ENCODE peak calls at places on chromosomes 12 and 14, in nine cellular contexts. S is epithelial cell of prostate; J is fibroblast of lung; O is cardiac muscle cell; A is body of pancreas; W is osteoblast; V is CD8-positive, alpha-beta memory T cell; C is heart left ventricle; B is uterus. Y is an unnamed sample.

GRCh38 chr14:68373847-68374582 is 418.9 kb downstream of the ZFP36L1 start:
- DNase-seq in A (no peak), J (no peak), O (no peak), S (no peak), C (no peak), W (peak), V (no peak), B (no peak), Y (no peak)

GRCh38 chr14:99730876-99731351 is 46.8 kb downstream of the CYP46A1 start:
- DNase-seq in J (no peak), A (peak), O (no peak), W (no peak), S (no peak), B (peak), V (no peak), C (peak), Y (no peak)

GRCh38 chr12:7075518-7075917 is 15.0 kb downstream of the C1S start:
- DNase-seq in B (no peak), C (no peak), O (no peak), A (no peak), W (no peak), S (no peak), V (no peak), J (no peak), Y (no peak)

GRCh38 chr12:116950628-116951325 is 40.0 kb downstream of the FBXW8 start:
- DNase-seq in O (no peak), A (no peak), C (no peak), V (no peak), S (no peak), B (no peak), J (no peak), W (no peak), Y (no peak)

GRCh38 chr12:123233505-123234299 is 466 bp downstream of the MTRFR start:
- DNase-seq in V (no peak), B (no peak), O (peak), A (no peak), C (no peak), W (peak), J (no peak), S (no peak), Y (peak)

GRCh38 chr12:24838531-24838950 is 110.4 kb downstream of the BCAT1 start:
- DNase-seq in S (no peak), O (peak), B (peak), J (peak), V (no peak), A (no peak), W (no peak), C (no peak), Y (no peak)

GRCh38 chr12:128830505-128830893 is 6.7 kb upstream of the SLC15A4 start:
- DNase-seq in O (no peak), S (no peak), C (no peak), A (no peak), J (no peak), B (no peak), V (no peak), W (no peak), Y (no peak)

GRCh38 chr12:18676112-18676511 is 61.7 kb downstream of the PLCZ1 start:
- DNase-seq in V (no peak), S (no peak), C (no peak), J (no peak), B (no peak), O (no peak), A (no peak), W (no peak), Y (no peak)

GRCh38 chr14:101922866-101923265 is 41.5 kb upstream of the DYNC1H1 start:
- DNase-seq in A (no peak), O (no peak), S (no peak), C (no peak), V (no peak), W (no peak), B (no peak), J (no peak), Y (no peak)

GRCh38 chr14:24814944-24815343 is 181.0 kb upstream of the GZMB start:
- DNase-seq in W (no peak), C (no peak), J (no peak), S (no peak), O (no peak), A (no peak), V (no peak), B (no peak), Y (no peak)

GRCh38 chr12:132317233-132317938 is 12.0 kb downstream of the GALNT9 start:
- DNase-seq in C (no peak), B (no peak), V (no peak), A (no peak), S (no peak), O (no peak), W (no peak), J (no peak), Y (no peak)

GRCh38 chr12:121814429-121815119 is 10.8 kb downstream of the SETD1B start:
- DNase-seq in V (no peak), C (peak), W (no peak), O (no peak), J (no peak), S (no peak), A (no peak), B (no peak), Y (no peak)

GRCh38 chr14:90903101-90903500 is 86.9 kb upstream of the TTC7B start:
- DNase-seq in V (peak), J (peak), B (peak), W (peak), C (peak), O (peak), A (peak), S (no peak), Y (peak)

GRCh38 chr12:121801601-121802484 is 2.0 kb upstream of the SETD1B start:
- DNase-seq in O (peak), V (peak), A (no peak), J (peak), S (no peak), C (peak), B (no peak), W (peak), Y (peak)

GRCh38 chr12:32135967-32136366 is 29.3 kb downstream of the BICD1 start:
- DNase-seq in C (no peak), S (no peak), B (no peak), V (no peak), J (no peak), A (no peak), O (no peak), W (no peak), Y (no peak)

GRCh38 chr12:66103011-66103913 is 27.3 kb downstream of the LLPH start:
- DNase-seq in V (no peak), O (no peak), J (no peak), S (no peak), C (no peak), A (no peak), W (no peak), B (no peak), Y (no peak)

GRCh38 chr12:4114986-4115385 is 158.6 kb upstream of the CCND2 start:
- DNase-seq in A (no peak), C (no peak), S (no peak), W (no peak), V (no peak), B (no peak), J (no peak), O (no peak), Y (no peak)

GRCh38 chr12:107749094-107749493 is 11.8 kb downstream of the PRDM4 start:
- DNase-seq in S (peak), A (no peak), J (peak), B (no peak), C (no peak), V (no peak), W (peak), O (peak), Y (no peak)

GRCh38 chr12:116194935-116195431 is 82.5 kb downstream of the MED13L start:
- DNase-seq in A (no peak), C (no peak), S (no peak), J (no peak), B (no peak), W (no peak), V (peak), O (no peak), Y (no peak)

GRCh38 chr12:49706351-49707126 is 666 bp downstream of the FMNL3 start:
- DNase-seq in J (peak), V (peak), S (no peak), A (no peak), W (peak), B (peak), C (peak), O (peak), Y (peak)

GRCh38 chr12:106068296-106068695 is 70.5 kb downstream of the NUAK1 start:
- DNase-seq in C (no peak), B (no peak), J (no peak), W (no peak), O (no peak), S (no peak), A (no peak), V (no peak), Y (no peak)

GRCh38 chr12:45615268-45615667 is 114.2 kb upstream of the ARID2 start:
- DNase-seq in A (no peak), O (peak), V (no peak), J (peak), S (peak), W (peak), B (no peak), C (no peak), Y (no peak)

GRCh38 chr12:123102381-123102780 is 48.5 kb downstream of the PITPNM2 start:
- DNase-seq in W (no peak), V (no peak), O (no peak), S (no peak), A (no peak), B (no peak), C (no peak), J (no peak), Y (no peak)

GRCh38 chr14:102556098-102556677 is 36.3 kb upstream of the RCOR1 start:
- DNase-seq in B (no peak), O (no peak), W (peak), A (no peak), V (no peak), J (no peak), S (no peak), C (no peak), Y (no peak)

GRCh38 chr14:53964249-53964648 is 7.6 kb upstream of the BMP4 start:
- DNase-seq in S (no peak), W (peak), B (no peak), V (no peak), J (peak), O (no peak), A (no peak), C (no peak), Y (no peak)

GRCh38 chr14:78921856-78922255 is 751.7 kb downstream of the NRXN3 start:
- DNase-seq in A (no peak), C (no peak), B (no peak), O (peak), S (no peak), V (no peak), W (no peak), J (peak), Y (peak)

GRCh38 chr12:47791351-47791746 is 18.3 kb downstream of the SLC48A1 start:
- DNase-seq in S (no peak), A (no peak), O (no peak), W (no peak), B (no peak), V (no peak), C (no peak), J (no peak), Y (no peak)

GRCh38 chr14:92690171-92691011 is 58.0 kb downstream of the LGMN start:
- DNase-seq in C (no peak), B (no peak), J (peak), W (peak), O (peak), S (no peak), V (no peak), A (peak), Y (peak)

GRCh38 chr14:57732886-57733285 is 133.0 kb downstream of the SLC35F4 start:
- DNase-seq in V (no peak), A (no peak), B (no peak), O (peak), C (no peak), J (peak), W (no peak), S (no peak), Y (peak)

GRCh38 chr12:47977772-47978597 is 14.6 kb downstream of the TMEM106C start:
- DNase-seq in C (no peak), V (no peak), W (no peak), B (no peak), O (no peak), A (no peak), J (no peak), S (no peak), Y (no peak)

GRCh38 chr12:3624273-3624672 is 128.6 kb downstream of the CRACR2A start:
- DNase-seq in S (no peak), O (no peak), W (peak), C (no peak), V (no peak), A (no peak), J (no peak), B (no peak), Y (no peak)

GRCh38 chr12:65941388-65941787 is 117.1 kb downstream of the HMGA2 start:
- DNase-seq in V (no peak), B (no peak), S (no peak), O (peak), A (no peak), J (peak), C (no peak), W (no peak), Y (no peak)

GRCh38 chr14:104980601-104981531 is 2.7 kb upstream of the AHNAK2 start:
- DNase-seq in S (no peak), V (no peak), W (peak), B (no peak), J (no peak), O (no peak), A (peak), C (no peak), Y (no peak)

GRCh38 chr12:3328571-3328970 is 162.4 kb upstream of the PRMT8 start:
- DNase-seq in O (no peak), J (no peak), A (no peak), V (no peak), W (no peak), S (no peak), B (no peak), C (no peak), Y (no peak)

GRCh38 chr14:91090733-91091132 is 23.1 kb upstream of the DGLUCY start:
- DNase-seq in J (no peak), W (no peak), O (no peak), C (no peak), V (no peak), S (no peak), B (no peak), A (no peak), Y (no peak)

GRCh38 chr12:13176257-13176656 is 20.3 kb upstream of the EMP1 start:
- DNase-seq in V (no peak), B (no peak), O (no peak), A (no peak), J (no peak), W (no peak), C (no peak), S (no peak), Y (no peak)

GRCh38 chr12:27555928-27556778 is 32.1 kb downstream of the PPFIBP1 start:
- DNase-seq in W (peak), B (no peak), J (peak), S (no peak), C (no peak), O (peak), A (no peak), V (no peak), Y (no peak)

GRCh38 chr12:65720136-65720535 is 104.1 kb upstream of the HMGA2 start:
- DNase-seq in S (peak), J (peak), V (no peak), W (no peak), A (no peak), B (no peak), O (peak), C (no peak), Y (no peak)

GRCh38 chr12:68310370-68310769 is 21.8 kb downstream of the MDM1 start:
- DNase-seq in A (no peak), B (no peak), O (peak), S (peak), W (peak), J (peak), C (no peak), V (no peak), Y (peak)

GRCh38 chr12:77032406-77032805 is 33.0 kb downstream of the E2F7 start:
- DNase-seq in W (peak), B (no peak), S (peak), C (no peak), V (no peak), O (no peak), J (peak), A (no peak), Y (no peak)

GRCh38 chr12:77033658-77034164 is 31.7 kb downstream of the E2F7 start:
- DNase-seq in V (no peak), S (no peak), O (no peak), B (no peak), J (no peak), A (no peak), W (no peak), C (no peak), Y (no peak)

GRCh38 chr12:77031745-77032144 is 33.6 kb downstream of the E2F7 start:
- DNase-seq in S (peak), B (no peak), V (no peak), W (peak), C (no peak), J (peak), A (no peak), O (peak), Y (no peak)
- H3K27ac ChIP-seq in S (peak), B (no peak), V (no peak), W (peak), C (no peak), J (peak), A (no peak), O (no peak), Y (no peak)

GRCh38 chr12:26379777-26380467 is 184.5 kb downstream of the SSPN start:
- DNase-seq in W (no peak), V (no peak), C (no peak), A (no peak), B (no peak), O (no peak), S (no peak), J (no peak), Y (no peak)

GRCh38 chr12:26373606-26374495 is 178.5 kb downstream of the SSPN start:
- DNase-seq in O (no peak), A (no peak), S (peak), V (no peak), B (no peak), J (peak), W (no peak), C (no peak), Y (no peak)

GRCh38 chr12:26374934-26375333 is 179.6 kb downstream of the SSPN start:
- DNase-seq in W (no peak), S (no peak), B (no peak), C (no peak), O (peak), V (no peak), A (no peak), J (peak), Y (no peak)

GRCh38 chr12:26383041-26383440 is 187.7 kb downstream of the SSPN start:
- DNase-seq in B (no peak), W (no peak), C (no peak), S (no peak), J (no peak), O (no peak), V (no peak), A (no peak), Y (no peak)

DNA sequence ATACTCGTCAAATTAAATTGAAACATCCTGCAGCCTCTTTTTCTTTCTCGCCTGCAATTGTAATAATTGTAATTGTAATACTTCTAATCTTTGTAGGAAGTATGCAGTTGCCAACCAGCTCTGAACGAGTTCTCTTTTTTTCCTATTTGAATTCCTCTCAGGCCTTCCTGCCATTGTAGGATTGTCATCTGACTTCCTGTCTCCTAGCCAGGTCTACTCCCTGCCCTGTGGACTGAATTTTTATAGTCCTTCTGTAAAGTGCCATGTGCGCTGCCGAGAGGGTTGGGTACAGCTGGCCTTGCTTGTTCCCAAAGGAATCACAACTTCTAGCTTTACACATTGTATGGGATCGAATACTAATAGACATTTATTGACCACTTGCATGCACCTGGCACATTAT is 183.3 kb downstream of the SSPN start:
- DNase-seq in O (peak), S (no peak), V (no peak), W (no peak), A (no peak), C (no peak), J (no peak), B (no peak), Y (no peak)
- H3K27ac ChIP-seq in O (no peak), S (no peak), V (no peak), W (no peak), A (no peak), C (peak), J (no peak), B (no peak), Y (no peak)

DNA sequence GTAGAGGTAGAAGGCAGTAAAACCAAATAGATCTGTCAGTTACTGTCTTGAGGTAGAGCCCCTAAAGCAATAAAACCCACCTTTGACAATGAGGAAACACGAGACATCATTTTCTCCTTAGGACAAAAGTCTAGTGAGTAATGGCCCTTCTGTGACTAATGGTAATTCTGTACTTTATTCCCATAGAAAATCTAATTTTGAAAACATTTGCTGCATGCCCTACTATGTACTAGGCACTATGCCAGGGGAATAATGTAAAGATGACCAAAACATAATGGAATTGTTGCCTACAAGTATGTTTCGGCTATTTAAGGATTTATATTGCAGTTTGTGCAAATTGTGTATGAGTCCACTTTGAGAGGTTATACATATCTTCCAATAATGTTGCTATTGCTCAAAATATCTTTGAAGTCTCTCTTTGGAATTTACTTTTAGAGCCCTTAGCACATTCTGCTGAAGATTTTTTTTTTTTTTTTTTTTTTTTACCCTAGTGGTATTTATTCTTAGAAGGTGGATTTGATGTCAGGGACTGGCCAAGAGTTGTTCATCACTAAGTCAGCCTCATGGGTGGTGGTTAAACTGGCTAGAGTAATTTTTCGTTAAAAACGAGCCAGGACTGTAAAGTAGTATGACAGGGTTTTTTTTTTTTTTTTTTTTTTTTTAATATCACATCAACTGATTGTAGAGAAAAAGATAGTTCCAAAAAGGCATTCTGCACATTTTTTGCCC is 109.7 kb downstream of the CRADD start:
- DNase-seq in W (no peak), A (no peak), J (peak), S (no peak), V (no peak), O (no peak), B (no peak), C (no peak), Y (no peak)
- H3K27ac ChIP-seq in W (peak), A (no peak), J (peak), S (peak), V (no peak), O (no peak), B (peak), C (peak), Y (no peak)

DNA sequence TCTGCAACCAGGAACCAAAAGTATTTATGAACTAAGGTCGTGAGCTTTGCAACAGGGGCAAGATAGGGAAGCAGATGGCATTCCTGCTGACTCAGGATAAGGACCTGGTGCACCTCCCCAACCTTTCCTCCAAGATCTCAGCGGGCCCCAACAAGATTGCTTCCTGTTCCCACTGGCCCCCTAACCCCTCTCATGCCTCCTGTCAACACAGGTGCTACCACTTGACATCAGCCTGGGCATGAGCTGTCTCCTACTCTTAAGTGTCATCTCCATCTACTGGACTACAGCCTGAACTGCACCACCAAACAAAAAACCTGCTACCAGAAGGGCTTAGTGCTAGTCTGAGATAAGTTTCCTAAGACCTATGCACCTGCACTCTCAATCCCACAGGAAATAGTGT is 32.7 kb downstream of the MED6 start:
- DNase-seq in J (peak), O (peak), W (peak), S (peak), V (no peak), B (no peak), C (no peak), A (no peak), Y (peak)
- H3K27ac ChIP-seq in J (no peak), O (no peak), W (no peak), S (no peak), V (no peak), B (no peak), C (no peak), A (no peak), Y (no peak)

GRCh38 chr12:95653761-95654546 is 102.7 kb upstream of the USP44 start:
- DNase-seq in S (peak), C (peak), A (no peak), O (peak), J (peak), W (peak), V (no peak), B (no peak), Y (no peak)
- H3K27ac ChIP-seq in S (peak), C (peak), A (peak), O (no peak), J (peak), W (peak), V (no peak), B (peak), Y (no peak)

GRCh38 chr12:53052419-53053222 is 2.8 kb downstream of the TNS2 start:
- DNase-seq in W (peak), B (peak), C (peak), A (peak), S (no peak), V (no peak), O (peak), J (peak), Y (no peak)
- H3K27ac ChIP-seq in W (peak), B (peak), C (peak), A (peak), S (peak), V (no peak), O (no peak), J (peak), Y (no peak)